ENCODE peak calls at places on chromosomes 4 and X, in four cellular contexts. M, L, E and R are unnamed samples.

GRCh38 chrX:106897259-106897658 is 5.9 kb downstream of the RIPPLY1 start:
- DNase-seq in M (no peak), L (no peak), E (no peak), R (no peak)

GRCh38 chrX:40108084-40108958 is 10.6 kb upstream of the BCOR start:
- DNase-seq in M (peak; percentile 77), L (no peak), E (peak; percentile 62), R (peak; percentile 83)

GRCh38 chr4:3675251-3676115 is 90.7 kb upstream of the ADRA2C start:
- DNase-seq in M (peak; percentile 47), L (no peak), E (no peak), R (peak; percentile 19)

GRCh38 chrX:139823806-139824205 is 109.0 kb downstream of the ATP11C start:
- DNase-seq in M (no peak), L (no peak), E (no peak), R (no peak)

GRCh38 chr4:8110071-8110986 is 48.3 kb downstream of the ABLIM2 start:
- DNase-seq in M (no peak), L (no peak), E (no peak), R (no peak)

GRCh38 chr4:85496146-85496849 is 21.3 kb downstream of the ARHGAP24 start:
- DNase-seq in M (no peak), L (no peak), E (no peak), R (no peak)

GRCh38 chr4:177041356-177041755 is 248.6 kb upstream of the VEGFC start:
- DNase-seq in M (no peak), L (no peak), E (no peak), R (no peak)

GRCh38 chr4:83722730-83723269 is 186.9 kb downstream of the GPAT3 start:
- DNase-seq in M (no peak), L (no peak), E (no peak), R (no peak)

GRCh38 chr4:126564283-126564854 is 1068.4 kb upstream of the INTU start:
- DNase-seq in M (no peak), L (no peak), E (no peak), R (no peak)

GRCh38 chr4:56732301-56732700 is 51.2 kb upstream of the HOPX start:
- DNase-seq in M (no peak), L (no peak), E (no peak), R (no peak)

GRCh38 chr4:182339246-182339645 is 96.0 kb downstream of the TENM3 start:
- DNase-seq in M (no peak), L (no peak), E (no peak), R (no peak)

GRCh38 chrX:75603833-75604232 is 81.0 kb upstream of the ZDHHC15 start:
- DNase-seq in M (no peak), L (no peak), E (no peak), R (no peak)

GRCh38 chr4:175298119-175298518 is 380.0 kb downstream of the ADAM29 start:
- DNase-seq in M (no peak), L (no peak), E (no peak), R (no peak)

GRCh38 chr4:180909279-180909678 is 1333.9 kb upstream of the TENM3 start:
- DNase-seq in M (no peak), L (no peak), E (no peak), R (no peak)

GRCh38 chr4:102616661-102617060 is 115.5 kb downstream of the NFKB1 start:
- DNase-seq in M (no peak), L (no peak), E (no peak), R (no peak)

GRCh38 chr4:87375719-87376291 is 15.2 kb downstream of the HSD17B11 start:
- DNase-seq in M (no peak), L (no peak), E (no peak), R (no peak)

GRCh38 chr4:47510506-47511143 is 25.6 kb downstream of the ATP10D start:
- DNase-seq in M (no peak), L (no peak), E (no peak), R (no peak)
- TF ChIP-seq CTCF in M (peak; percentile 42), L (peak; percentile 10), E (peak; percentile 11), R (peak; percentile 20)

GRCh38 chr4:47899639-47900038 is 14.7 kb downstream of the NFXL1 start:
- DNase-seq in M (no peak), L (no peak), E (no peak), R (no peak)
- H3K36me3 ChIP-seq in M (peaks cover 66% of the 10 kb centered on the region), L (peaks cover 6% of the 10 kb centered on the region), E (no peaks in the 10 kb centered on the region), R (peaks cover 14% of the 10 kb centered on the region)

DNA sequence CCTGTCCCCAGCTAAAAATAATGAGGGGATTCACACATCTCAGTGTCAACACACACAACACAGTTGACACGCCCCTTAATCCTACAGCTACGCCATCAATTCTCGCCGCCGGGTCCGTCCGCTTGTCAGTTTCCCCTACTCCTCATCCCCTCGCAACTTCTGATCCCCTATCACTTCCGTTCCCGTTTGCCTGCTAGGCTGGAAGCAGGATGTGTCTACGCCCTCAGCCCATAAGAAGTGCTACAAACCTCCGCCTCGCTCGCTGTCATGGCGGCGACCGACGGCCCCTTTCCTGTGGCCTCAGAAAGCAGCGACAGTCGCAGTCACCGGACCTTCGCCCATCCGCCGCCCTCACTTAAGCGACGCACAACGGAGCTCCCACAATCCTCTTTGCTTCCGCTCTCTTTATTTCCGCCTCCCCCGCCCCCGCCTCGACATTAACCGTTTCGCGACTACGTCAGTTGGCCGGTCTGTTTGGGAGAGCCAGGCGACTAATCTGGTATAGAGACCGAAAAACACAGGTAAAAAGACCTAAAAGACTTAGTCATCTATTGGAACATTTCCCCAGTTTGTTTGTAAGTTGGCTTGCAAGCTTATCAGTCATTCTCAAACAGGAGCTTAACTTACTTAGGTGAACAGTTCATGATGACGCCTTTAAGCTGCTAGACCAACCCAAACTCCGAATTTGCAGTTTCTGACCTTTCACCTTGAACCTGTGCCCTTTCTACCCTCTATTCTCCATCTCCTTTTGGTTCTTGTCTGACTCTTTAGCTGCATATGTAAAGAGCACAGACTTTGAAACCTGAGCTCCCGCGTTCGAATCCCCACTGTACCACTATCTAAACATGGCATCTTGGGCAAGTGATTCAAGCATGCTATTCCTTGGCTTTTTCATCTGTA is at the start of gene SLC25A53:
- DNase-seq in M (peak; percentile 92), L (peak; percentile 74), E (peak; percentile 80), R (peak; percentile 79)
- TF ChIP-seq POLR2A in M (peak; percentile 38), L (no peak), E (peak; percentile 68), R (peak; percentile 42)

DNA sequence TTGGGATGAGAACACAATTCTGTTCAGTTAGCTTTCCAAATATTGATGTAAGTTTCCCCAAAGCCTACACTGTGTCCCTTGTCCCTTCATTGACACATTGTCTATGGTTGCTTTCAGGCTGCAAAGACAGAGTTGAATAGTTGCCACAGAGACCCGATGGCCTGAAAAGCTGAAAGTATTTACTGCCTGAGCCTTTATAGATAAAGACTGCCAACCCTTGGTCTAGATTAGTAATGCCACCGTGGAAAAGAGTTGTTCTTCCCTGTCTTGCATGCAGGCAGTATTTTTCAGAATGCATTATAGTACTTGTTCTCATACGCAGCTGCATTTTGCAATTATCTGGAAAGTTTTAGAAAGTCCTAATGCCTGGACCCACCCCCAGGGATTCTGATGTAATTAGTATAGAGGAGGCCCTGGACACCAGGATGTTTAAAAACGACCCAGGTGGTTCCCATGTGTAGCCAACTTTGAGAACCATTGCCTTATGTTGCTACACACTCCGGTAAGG is 180.8 kb downstream of the FRMPD4 start:
- DNase-seq in M (no peak), L (no peak), E (no peak), R (no peak)
- TF ChIP-seq CTCF in M (no peak), L (no peak), E (no peak), R (no peak)

GRCh38 chrX:136295380-136295779 is 5.4 kb upstream of the ADGRG4 start:
- DNase-seq in M (no peak), L (no peak), E (no peak), R (no peak)
- H3K36me3 ChIP-seq in M (no peaks in the 10 kb centered on the region), L (no peaks in the 10 kb centered on the region), E (no peaks in the 10 kb centered on the region), R (no peaks in the 10 kb centered on the region)

GRCh38 chrX:154369453-154370299 is 4.8 kb downstream of the FLNA start:
- DNase-seq in M (peak; percentile 89), L (peak; percentile 61), E (peak; percentile 64), R (no peak)
- TF ChIP-seq POLR2A in M (no peak), L (no peak), E (no peak), R (no peak)